ENCODE peak calls at places on chromosomes 6 and 20, in four cellular contexts. L, E, D and H are unnamed samples.

GRCh38 chr6:14640631-14641030 is 523.1 kb downstream of the CD83 start:
- DNase-seq in D (no peak), E (no peak), L (no peak), H (no peak)

GRCh38 chr6:115969207-115969929 is 91.3 kb downstream of the FRK start:
- DNase-seq in D (no peak), E (no peak), L (no peak), H (no peak)

GRCh38 chr20:39607124-39607523 is 645.0 kb downstream of the DHX35 start:
- DNase-seq in D (no peak), L (no peak), E (no peak), H (no peak)

GRCh38 chr6:11380549-11380948 is 148.1 kb upstream of the NEDD9 start:
- DNase-seq in E (no peak), L (no peak), D (no peak), H (no peak)

GRCh38 chr6:28747631-28748157 is 176.1 kb downstream of the TRIM27 start:
- DNase-seq in E (peak), D (no peak), L (peak), H (peak)

GRCh38 chr6:142853244-142854180 is 91.5 kb downstream of the HIVEP2 start:
- DNase-seq in E (no peak), L (no peak), D (no peak), H (no peak)

GRCh38 chr6:115573866-115574265 is 486.8 kb downstream of the FRK start:
- DNase-seq in D (no peak), E (no peak), L (no peak), H (no peak)

GRCh38 chr20:8082025-8082424 is 50.0 kb upstream of the PLCB1 start:
- DNase-seq in E (peak), L (no peak), D (no peak), H (no peak)

GRCh38 chr6:39804666-39805065 is 12.5 kb downstream of the DAAM2 start:
- DNase-seq in D (no peak), E (no peak), L (no peak), H (no peak)

GRCh38 chr6:145904391-145904790 is 59.8 kb downstream of the SHPRH start:
- DNase-seq in L (no peak), D (peak), E (no peak), H (no peak)

GRCh38 chr6:142300758-142301251 is 1.0 kb upstream of the ADGRG6 start:
- DNase-seq in D (no peak), E (peak), L (peak), H (no peak)

GRCh38 chr6:53603381-53604121 is 58.6 kb upstream of the GCLC start:
- DNase-seq in E (no peak), L (no peak), D (no peak), H (no peak)

GRCh38 chr20:61719691-61720347 is 345.9 kb downstream of the TAF4 start:
- DNase-seq in D (no peak), E (no peak), L (no peak), H (no peak)

GRCh38 chr6:138428943-138429616 is 25.1 kb downstream of the HEBP2 start:
- DNase-seq in L (peak), E (peak), D (no peak), H (peak)

GRCh38 chr6:130945401-130945919 is 117.6 kb downstream of the EPB41L2 start:
- DNase-seq in D (no peak), E (peak), L (peak), H (no peak)

GRCh38 chr6:111810321-111811235 is 62.7 kb downstream of the FYN start:
- DNase-seq in L (no peak), E (no peak), D (no peak), H (no peak)

GRCh38 chr6:156389296-156389695 is 387.9 kb upstream of the ARID1B start:
- DNase-seq in L (no peak), E (no peak), D (no peak), H (no peak)

GRCh38 chr20:51966296-51966971 is 164.1 kb upstream of the SALL4 start:
- DNase-seq in E (peak), L (peak), D (no peak), H (peak)

GRCh38 chr6:148441454-148441911 is 98.8 kb downstream of the SASH1 start:
- DNase-seq in D (no peak), E (peak), L (peak), H (no peak)

GRCh38 chr6:45424628-45424955 is 46.9 kb upstream of the SUPT3H start:
- DNase-seq in D (no peak), L (no peak), E (no peak), H (no peak)

GRCh38 chr6:170125447-170126300 is 165.2 kb downstream of the DLL1 start:
- DNase-seq in D (no peak), E (no peak), L (no peak), H (no peak)

GRCh38 chr20:60331688-60332300 is 373.6 kb downstream of the CDH26 start:
- DNase-seq in D (no peak), E (no peak), L (no peak), H (no peak)

GRCh38 chr20:1328680-1329330 is at the start of gene SDCBP2:
- DNase-seq in E (no peak), D (no peak), L (no peak), H (no peak)

GRCh38 chr20:17648306-17648646 is 33.8 kb downstream of the RRBP1 start:
- DNase-seq in L (no peak), E (no peak), D (no peak), H (no peak)

GRCh38 chr20:37901667-37902503 is 1.0 kb upstream of the VSTM2L start:
- DNase-seq in E (peak), L (peak), D (no peak), H (peak)

GRCh38 chr6:75376347-75377024 is 91.9 kb upstream of the TMEM30A start:
- DNase-seq in D (no peak), E (no peak), L (peak), H (no peak)

GRCh38 chr20:50048420-50049166 is 64.4 kb downstream of the UBE2V1 start:
- DNase-seq in E (no peak), D (no peak), L (no peak), H (no peak)

GRCh38 chr6:17224056-17224455 is 57.1 kb upstream of the RBM24 start:
- DNase-seq in D (no peak), L (no peak), E (no peak), H (no peak)

GRCh38 chr6:24574809-24575208 is 71.2 kb downstream of the KIAA0319 start:
- DNase-seq in E (no peak), L (no peak), D (no peak), H (no peak)

GRCh38 chr20:24962510-24962909 is 13.4 kb downstream of the CST7 start:
- DNase-seq in E (no peak), L (no peak), D (no peak), H (no peak)

GRCh38 chr6:1059596-1059995 is 252.3 kb upstream of the FOXQ1 start:
- DNase-seq in E (no peak), L (no peak), D (no peak), H (no peak)
- TF ChIP-seq MYC in E (no peak), L (no peak), D (no peak), H (no peak)

GRCh38 chr6:4672772-4673171 is 103.4 kb upstream of the CDYL start:
- DNase-seq in D (no peak), E (no peak), L (peak), H (no peak)

GRCh38 chr6:4671587-4672115 is 104.6 kb upstream of the CDYL start:
- DNase-seq in D (no peak), L (no peak), E (no peak), H (no peak)

GRCh38 chr6:4668271-4669179 is 107.7 kb upstream of the CDYL start:
- DNase-seq in D (no peak), E (no peak), L (no peak), H (peak)

GRCh38 chr6:4670824-4671409 is 105.3 kb upstream of the CDYL start:
- DNase-seq in D (no peak), L (no peak), E (no peak), H (no peak)

GRCh38 chr6:4670295-4670694 is 105.9 kb upstream of the CDYL start:
- DNase-seq in L (no peak), E (no peak), D (no peak), H (no peak)
- TF ChIP-seq EZH2 in L (no peak), E (no peak), D (no peak), H (no peak)

GRCh38 chr20:5947276-5947675 is 3.1 kb downstream of the TRMT6 start:
- DNase-seq in L (no peak), E (no peak), D (no peak), H (no peak)

GRCh38 chr20:5949943-5950270 is 426 bp downstream of the TRMT6 start:
- DNase-seq in E (no peak), L (no peak), D (no peak), H (no peak)

GRCh38 chr20:5950271-5951031 is at the start of the genes MCM8 and TRMT6:
- DNase-seq in D (peak), L (peak), E (peak), H (peak)

GRCh38 chr20:5945963-5946362 is 4.4 kb downstream of the TRMT6 start:
- DNase-seq in D (no peak), L (peak), E (no peak), H (no peak)
- TF ChIP-seq MYC in D (no peak), L (no peak), E (no peak), H (no peak)

GRCh38 chr20:58514321-58515239 is 619 bp downstream of the APCDD1L start:
- DNase-seq in D (no peak), E (no peak), L (no peak), H (no peak)

GRCh38 chr20:58513580-58514285 is 1.5 kb downstream of the APCDD1L start:
- DNase-seq in D (no peak), E (no peak), L (no peak), H (no peak)

GRCh38 chr20:58512808-58513552 is 2.2 kb downstream of the APCDD1L start:
- DNase-seq in L (no peak), E (no peak), D (no peak), H (no peak)

GRCh38 chr20:58518387-58518786 is 3.2 kb upstream of the APCDD1L start:
- DNase-seq in D (no peak), E (no peak), L (no peak), H (no peak)

DNA sequence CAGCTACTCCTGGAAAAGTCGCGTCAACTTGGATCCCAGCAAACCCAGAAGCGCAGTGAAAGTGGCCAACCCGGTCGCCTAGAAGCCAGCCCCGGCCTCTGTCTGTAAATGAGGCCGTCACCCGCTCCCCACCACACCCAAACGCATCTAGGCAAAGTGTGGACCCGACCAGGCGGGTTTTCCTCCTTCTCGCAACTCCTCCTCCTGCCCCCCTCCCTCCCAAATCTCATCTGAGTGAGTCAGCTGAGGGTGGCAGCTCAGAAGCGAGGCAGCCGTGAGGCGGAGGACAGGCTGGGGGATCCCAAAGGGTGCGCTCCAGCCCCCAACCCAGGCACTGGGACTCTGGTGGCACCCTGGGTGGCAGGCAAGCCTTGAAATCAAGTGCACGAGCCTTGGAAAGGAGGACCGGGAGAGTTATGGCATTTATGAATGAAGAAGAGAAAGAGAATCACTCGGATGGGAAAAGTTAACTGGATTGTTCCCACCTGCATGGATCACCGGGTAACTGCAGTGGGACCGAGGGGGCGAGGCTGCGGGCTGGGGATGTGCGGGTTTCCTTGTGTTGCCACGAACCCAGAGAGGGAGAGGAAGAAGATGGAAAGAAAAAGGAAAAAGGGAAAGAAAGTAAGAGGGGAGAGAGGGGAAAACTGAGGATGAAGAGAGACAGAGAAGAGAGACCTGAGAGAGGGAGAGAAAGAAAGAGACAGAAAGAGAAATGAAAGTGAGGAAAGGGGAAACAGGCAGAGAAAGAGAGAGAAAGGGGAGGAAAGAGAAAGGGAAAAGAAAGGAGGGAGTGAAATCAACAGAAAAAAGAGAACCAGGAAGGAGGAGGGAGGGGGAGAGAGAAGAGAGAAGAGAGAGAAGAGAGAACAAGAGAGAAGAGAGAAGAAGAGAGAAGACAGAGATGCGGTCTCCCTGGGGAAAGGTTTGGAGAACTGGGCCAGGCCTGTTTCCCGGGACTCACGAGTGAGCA is at the start of gene APCDD1L:
- DNase-seq in E (no peak), L (no peak), D (no peak), H (no peak)
- TF ChIP-seq EZH2 in E (peak), L (no peak), D (no peak), H (no peak)